ENCODE peak calls at places on chromosome 7, in five cellular contexts. M is activated gamma-delta T cell, C is psoas muscle, W is fibroblast of mammary gland, B is iris pigment epithelial cell. Z is an unnamed sample.

GRCh38 chr7:1289681-1290261 is 57.1 kb downstream of the UNCX start:
- DNase-seq in M (no peak), C (no peak), W (no peak), B (peak), Z (peak)

GRCh38 chr7:132575336-132575986 is 809 bp downstream of the PLXNA4 start:
- DNase-seq in M (no peak), C (peak), W (peak), B (peak), Z (peak)

GRCh38 chr7:154777023-154777422 is 225.9 kb downstream of the PAXIP1 start:
- DNase-seq in M (no peak), C (no peak), W (no peak), B (peak), Z (no peak)

GRCh38 chr7:135773451-135773850 is 24.8 kb upstream of the FAM180A start:
- DNase-seq in M (no peak), C (no peak), W (no peak), B (no peak), Z (no peak)

GRCh38 chr7:150631866-150632864 is at the start of gene GIMAP6:
- DNase-seq in M (no peak), C (no peak), W (no peak), B (no peak), Z (peak)

GRCh38 chr7:20064974-20065862 is 152.0 kb downstream of the MACC1 start:
- DNase-seq in M (no peak), C (no peak), W (peak), B (peak), Z (no peak)

GRCh38 chr7:50856821-50857220 is 74.1 kb upstream of the GRB10 start:
- DNase-seq in M (no peak), C (no peak), W (peak), B (no peak), Z (peak)

GRCh38 chr7:44280993-44281721 is 44.2 kb downstream of the CAMK2B start:
- DNase-seq in M (no peak), C (no peak), W (no peak), B (no peak), Z (peak)

GRCh38 chr7:129295015-129295423 is 70.2 kb downstream of the AHCYL2 start:
- DNase-seq in M (no peak), C (no peak), W (peak), B (peak), Z (no peak)

GRCh38 chr7:79258826-79259225 is 194.6 kb downstream of the MAGI2 start:
- DNase-seq in M (no peak), C (no peak), W (no peak), B (no peak), Z (no peak)

GRCh38 chr7:156816943-156817572 is 75.9 kb downstream of the LMBR1 start:
- DNase-seq in M (no peak), C (no peak), W (peak), B (peak), Z (no peak)

GRCh38 chr7:98802088-98802780 is 67.6 kb downstream of the TMEM130 start:
- DNase-seq in M (no peak), C (peak), W (peak), B (peak), Z (no peak)

GRCh38 chr7:151483700-151483960 is 36.1 kb downstream of the RHEB start:
- DNase-seq in M (no peak), C (no peak), W (no peak), B (no peak), Z (no peak)

GRCh38 chr7:17769918-17770317 is 170.4 kb downstream of the SNX13 start:
- DNase-seq in M (no peak), C (peak), W (peak), B (peak), Z (no peak)

GRCh38 chr7:48298779-48299178 is 127.5 kb downstream of the ABCA13 start:
- DNase-seq in M (no peak), C (no peak), W (peak), B (peak), Z (no peak)

GRCh38 chr7:7920056-7920455 is 48.5 kb upstream of the GLCCI1 start:
- DNase-seq in M (no peak), C (no peak), W (no peak), B (no peak), Z (no peak)

GRCh38 chr7:18978108-18978495 is 139.3 kb downstream of the TWIST1 start:
- DNase-seq in M (no peak), C (no peak), W (peak), B (peak), Z (no peak)

GRCh38 chr7:134996097-134996550 is 9.8 kb downstream of the AGBL3 start:
- DNase-seq in M (no peak), C (no peak), W (peak), B (peak), Z (no peak)

GRCh38 chr7:4634166-4634565 is 47.9 kb upstream of the FOXK1 start:
- DNase-seq in M (no peak), C (no peak), W (peak), B (peak), Z (no peak)

GRCh38 chr7:113085781-113086390 is 741 bp downstream of the GPR85 start:
- DNase-seq in M (no peak), C (no peak), W (peak), B (peak), Z (no peak)

GRCh38 chr7:18667466-18667865 is 171.9 kb downstream of the HDAC9 start:
- DNase-seq in M (no peak), C (no peak), W (peak), B (peak), Z (no peak)

GRCh38 chr7:458511-459245 is 61.0 kb downstream of the PDGFA start:
- DNase-seq in M (no peak), C (no peak), W (no peak), B (no peak), Z (peak)

GRCh38 chr7:43954524-43955228 is 28.4 kb downstream of the UBE2D4 start:
- DNase-seq in M (no peak), C (no peak), W (peak), B (peak), Z (no peak)

Z was measured in left ventricle myocardium superior.